ENCODE peak calls at places on chromosomes 6 and 20, in four cellular contexts. C is H1, G is HL-60, A is suprapubic skin. K is an unnamed sample.

GRCh38 chr6:16921399-16922110 is 160.3 kb upstream of the ATXN1 start:
- DNase-seq in G (no peak), A (no peak), C (no peak), K (no peak)

GRCh38 chr6:139539852-139540251 is 165.4 kb upstream of the CITED2 start:
- DNase-seq in C (peak; percentile 34), G (no peak), A (no peak), K (no peak)

GRCh38 chr6:16832027-16832688 is 70.9 kb upstream of the ATXN1 start:
- DNase-seq in C (no peak), A (no peak), G (no peak), K (no peak)

GRCh38 chr20:56088381-56088780 is 83.1 kb upstream of the CBLN4 start:
- DNase-seq in G (no peak), A (no peak), C (no peak), K (no peak)

GRCh38 chr20:5863040-5863811 is 87.1 kb downstream of the TRMT6 start:
- DNase-seq in A (no peak), G (peak; percentile 66), C (no peak), K (no peak)

GRCh38 chr6:52305948-52306767 is 21.6 kb upstream of the MCM3 start:
- DNase-seq in G (peak; percentile 38), A (no peak), C (no peak), K (no peak)

GRCh38 chr6:81834141-81834621 is 81.7 kb upstream of the TENT5A start:
- DNase-seq in C (no peak), A (no peak), G (no peak), K (no peak)

GRCh38 chr20:20744170-20744725 is 31.8 kb upstream of the RALGAPA2 start:
- DNase-seq in A (no peak), G (no peak), C (no peak), K (peak; percentile 87)

GRCh38 chr6:112851141-112851540 is 504.0 kb downstream of the RFPL4B start:
- DNase-seq in G (no peak), C (no peak), A (no peak), K (no peak)

GRCh38 chr6:19988555-19988954 is 151.4 kb downstream of the ID4 start:
- DNase-seq in C (no peak), A (no peak), G (no peak), K (peak; percentile 31)

GRCh38 chr6:125182237-125183018 is 28.9 kb downstream of the TPD52L1 start:
- DNase-seq in C (no peak), A (no peak), G (no peak), K (no peak)

GRCh38 chr20:19026121-19026878 is 186.1 kb upstream of the SLC24A3 start:
- DNase-seq in A (no peak), G (no peak), C (no peak), K (peak; percentile 79)
- TF ChIP-seq POLR2AphosphoS5 in A (no peak), G (no peak), C (no peak), K (no peak)

GRCh38 chr6:104630955-104631354 is 228.8 kb downstream of the HACE1 start:
- DNase-seq in A (no peak), C (no peak), G (no peak), K (no peak)
- H3K4me3 ChIP-seq in A (no peak overlapping the region), C (no peak overlapping the region), G (no peak overlapping the region), K (no peak overlapping the region)

DNA sequence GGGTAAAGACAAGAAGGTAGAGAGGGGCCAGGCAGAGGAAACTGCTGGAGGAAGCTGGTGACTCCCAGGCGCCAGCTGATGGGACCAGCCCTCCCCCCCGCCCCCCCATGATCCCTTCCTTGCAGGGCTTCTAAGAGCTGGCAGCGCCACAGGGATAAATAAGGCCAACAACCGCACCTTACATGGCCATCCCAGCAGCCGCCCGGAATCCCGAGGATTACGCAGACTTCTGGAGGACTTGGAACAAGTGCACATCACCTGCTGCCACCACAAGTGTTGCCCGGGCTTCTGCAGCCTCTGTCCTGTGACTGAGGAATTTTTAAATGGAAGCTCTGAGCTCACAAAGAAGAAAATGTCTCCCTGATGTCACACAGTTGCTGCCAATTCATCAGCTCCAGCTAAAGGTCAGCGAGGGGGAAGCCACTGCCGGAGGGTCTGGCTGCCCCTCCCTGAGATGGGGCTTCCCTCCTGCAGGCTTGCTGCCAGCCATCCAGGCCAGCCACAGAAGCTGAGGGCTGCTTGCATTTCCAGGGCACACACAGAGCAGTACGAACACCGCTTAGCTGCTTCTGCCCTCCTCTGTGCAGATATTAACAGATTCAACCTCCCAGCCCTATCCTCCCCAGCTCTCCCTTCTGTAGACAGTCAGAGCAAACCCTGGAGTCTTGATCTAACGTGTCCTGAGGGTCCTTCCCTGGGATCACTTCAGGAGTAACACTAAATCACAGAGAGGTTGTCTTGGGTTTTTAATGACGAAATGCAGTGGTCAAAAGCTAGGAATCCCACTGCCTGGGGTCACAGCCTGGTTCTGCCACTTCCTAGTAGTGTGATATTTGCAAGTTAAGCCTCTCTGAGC is 38.6 kb upstream of the PIM1 start:
- DNase-seq in G (no peak), C (no peak), A (no peak), K (peak; percentile 93)
- TF ChIP-seq POLR2AphosphoS5 in G (no peak), C (no peak), A (no peak), K (peak; percentile 93)

GRCh38 chr6:47306887-47307286 is 2.8 kb downstream of the TNFRSF21 start:
- DNase-seq in C (no peak), A (no peak), G (no peak), K (peak; percentile 45)

GRCh38 chr6:47308674-47309325 is 905 bp downstream of the TNFRSF21 start:
- DNase-seq in A (no peak), G (peak; percentile 13), C (no peak), K (peak; percentile 92)

GRCh38 chr6:47309326-47310130 is at the start of gene TNFRSF21:
- DNase-seq in C (peak; percentile 81), A (peak; percentile 97), G (peak; percentile 87), K (peak; percentile 97)

GRCh38 chr6:47308223-47308567 is 1.5 kb downstream of the TNFRSF21 start:
- DNase-seq in A (no peak), G (no peak), C (no peak), K (peak; percentile 62)

GRCh38 chr6:47307362-47308222 is 2.1 kb downstream of the TNFRSF21 start:
- DNase-seq in C (no peak), A (no peak), G (no peak), K (peak; percentile 60)
- H3K4me3 ChIP-seq in C (peak overlapping the region; percentile 88), A (peak overlapping the region; percentile 85), G (no peak overlapping the region), K (peak overlapping the region; percentile 83)

GRCh38 chr6:77454386-77454785 is 8.9 kb downstream of the HTR1B start:
- DNase-seq in A (no peak), G (no peak), C (no peak), K (no peak)

GRCh38 chr6:77458421-77458820 is 4.9 kb downstream of the HTR1B start:
- DNase-seq in A (no peak), G (no peak), C (no peak), K (no peak)

GRCh38 chr6:77455271-77455670 is 8.0 kb downstream of the HTR1B start:
- DNase-seq in G (no peak), C (no peak), A (no peak), K (no peak)

GRCh38 chr6:77457720-77458349 is 5.5 kb downstream of the HTR1B start:
- DNase-seq in A (no peak), C (no peak), G (peak; percentile 42), K (no peak)

DNA sequence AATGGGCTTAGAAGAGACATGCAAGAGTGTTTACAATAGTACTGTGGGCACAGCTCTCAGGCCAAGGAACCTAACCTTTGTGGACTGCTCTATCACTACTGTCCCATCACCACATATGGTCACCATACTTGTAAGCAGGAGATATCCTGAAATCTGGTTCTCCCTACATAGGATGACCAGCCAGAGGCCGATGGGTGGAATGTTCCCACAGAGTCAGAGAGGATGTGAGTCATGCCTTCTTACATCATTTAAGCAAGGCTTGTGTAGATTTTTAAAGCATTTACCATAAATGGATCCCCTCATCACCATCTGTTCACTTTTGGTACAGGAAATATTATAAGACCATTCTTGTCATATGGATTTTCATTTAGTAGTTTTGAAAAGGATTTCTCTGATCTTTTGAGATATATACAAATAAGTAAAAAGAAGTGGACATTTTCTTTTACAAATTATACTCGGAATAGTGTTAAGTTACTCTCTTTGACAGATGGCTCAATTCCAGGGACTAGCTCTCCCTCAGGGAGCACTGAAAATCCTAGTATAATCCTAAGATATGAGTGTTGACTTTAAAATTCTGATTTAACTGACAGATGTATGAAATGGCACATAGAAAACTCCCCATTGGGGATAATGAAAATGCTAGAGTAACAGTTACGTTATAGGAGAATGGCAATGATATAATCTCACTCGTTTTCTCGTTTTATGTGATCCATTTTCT is 6.6 kb downstream of the HTR1B start:
- DNase-seq in G (no peak), C (no peak), A (no peak), K (no peak)
- TF ChIP-seq POLR2AphosphoS5 in G (no peak), C (no peak), A (no peak), K (peak; percentile 59)

GRCh38 chr20:50541606-50542041 is 31.4 kb downstream of the PTPN1 start:
- DNase-seq in A (no peak), G (peak; percentile 87), C (no peak), K (no peak)
- H3K4me3 ChIP-seq in A (no peak overlapping the region), G (no peak overlapping the region), C (no peak overlapping the region), K (no peak overlapping the region)

GRCh38 chr20:39619386-39619785 is 657.2 kb downstream of the DHX35 start:
- DNase-seq in A (no peak), G (no peak), C (no peak), K (peak; percentile 29)

GRCh38 chr20:39623584-39624234 is 661.6 kb downstream of the DHX35 start:
- DNase-seq in C (no peak), G (no peak), A (no peak), K (peak; percentile 81)

GRCh38 chr20:39627765-39628164 is 665.6 kb downstream of the DHX35 start:
- DNase-seq in C (no peak), A (no peak), G (no peak), K (peak; percentile 19)

GRCh38 chr20:39630215-39630614 is 668.1 kb downstream of the DHX35 start:
- DNase-seq in C (no peak), G (no peak), A (no peak), K (peak; percentile 88)

DNA sequence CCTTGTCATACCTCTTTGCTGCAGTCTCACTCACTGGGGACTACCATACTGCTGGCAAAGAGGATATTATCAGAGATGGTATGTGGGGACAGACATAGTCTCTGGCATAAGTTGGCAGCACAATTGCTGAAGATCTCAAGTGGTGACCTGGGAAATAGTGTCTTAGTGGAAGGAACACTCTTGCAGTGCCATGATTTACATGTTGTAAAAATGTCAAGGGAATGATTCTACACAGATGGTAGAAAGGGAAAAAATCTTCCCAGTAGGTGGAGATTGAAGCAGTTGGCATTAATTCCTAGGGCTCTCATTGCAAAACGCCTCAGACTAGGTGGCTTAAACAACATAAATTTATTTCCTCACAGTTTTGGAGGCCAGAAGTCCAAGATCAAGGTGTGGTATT is 662.2 kb downstream of the DHX35 start:
- DNase-seq in G (no peak), A (no peak), C (no peak), K (no peak)
- TF ChIP-seq POLR2AphosphoS5 in G (no peak), A (no peak), C (no peak), K (no peak)

DNA sequence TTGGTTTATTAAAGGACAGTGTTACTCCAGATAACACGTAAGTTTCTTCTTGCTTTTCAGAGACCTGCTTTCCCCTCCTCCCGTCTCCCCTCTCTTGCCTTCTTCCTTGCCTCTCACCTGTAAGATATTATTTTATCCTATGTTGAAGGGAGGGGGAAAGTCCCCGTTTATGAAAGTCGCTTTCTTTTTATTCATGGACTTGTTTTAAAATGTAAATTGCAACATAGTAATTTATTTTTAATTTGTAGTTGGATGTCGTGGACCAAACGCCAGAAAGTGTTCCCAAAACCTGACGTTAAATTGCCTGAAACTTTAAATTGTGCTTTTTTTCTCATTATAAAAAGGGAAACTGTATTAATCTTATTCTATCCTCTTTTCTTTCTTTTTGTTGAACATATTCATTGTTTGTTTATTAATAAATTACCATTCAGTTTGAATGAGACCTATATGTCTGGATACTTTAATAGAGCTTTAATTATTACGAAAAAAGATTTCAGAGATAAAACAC is 2.7 kb downstream of the FOXC1 start:
- DNase-seq in C (no peak), G (no peak), A (no peak), K (no peak)
- H3K4me3 ChIP-seq in C (no peak overlapping the region), G (no peak overlapping the region), A (peak overlapping the region; percentile 71), K (peak overlapping the region; percentile 79)

K was measured in esophagus muscularis mucosa.